ENCODE peak calls at places on chromosomes 11 and 22, in six cellular contexts. One of them, this sample, is unnamed.

GRCh38 chr11:71140206-71140919 is 112.0 kb downstream of the SHANK2 start:
- DNase-seq in stimulated activated CD4-positive, alpha-beta T cell treated with anti-CD3 and anti-CD28 coated beads, Interleukin-1b, Interleukin-23, amount 100 ng/mL, for 24 hours: no peak
- DNase-seq in HuH-7: no peak
- DNase-seq in NCI-H1048: no peak
- DNase-seq in NCI-H460: no peak
- DNase-seq in NCI-H748 treated with DMSO at 0.1 percent for 48 hours: no peak
- DNase-seq in this sample: no peak

GRCh38 chr11:16359369-16359768 is 3.0 kb upstream of the SOX6 start:
- DNase-seq in HuH-7: no peak
- DNase-seq in NCI-H1048: no peak
- DNase-seq in stimulated activated CD4-positive, alpha-beta T cell treated with anti-CD3 and anti-CD28 coated beads, Interleukin-1b, Interleukin-23, amount 100 ng/mL, for 24 hours: no peak
- DNase-seq in NCI-H748 treated with DMSO at 0.1 percent for 48 hours: no peak
- DNase-seq in NCI-H460: no peak
- DNase-seq in this sample: no peak

GRCh38 chr11:88813233-88813915 is 252.4 kb downstream of the GRM5 start:
- DNase-seq in stimulated activated CD4-positive, alpha-beta T cell treated with anti-CD3 and anti-CD28 coated beads, Interleukin-1b, Interleukin-23, amount 100 ng/mL, for 24 hours: no peak
- DNase-seq in HuH-7: no peak
- DNase-seq in NCI-H748 treated with DMSO at 0.1 percent for 48 hours: no peak
- DNase-seq in NCI-H1048: no peak
- DNase-seq in NCI-H460: no peak
- DNase-seq in this sample: no peak

GRCh38 chr11:59199546-59200420 is 12.9 kb downstream of the MPEG1 start:
- DNase-seq in NCI-H460: no peak
- DNase-seq in NCI-H748 treated with DMSO at 0.1 percent for 48 hours: no peak
- DNase-seq in stimulated activated CD4-positive, alpha-beta T cell treated with anti-CD3 and anti-CD28 coated beads, Interleukin-1b, Interleukin-23, amount 100 ng/mL, for 24 hours: no peak
- DNase-seq in HuH-7: no peak
- DNase-seq in NCI-H1048: no peak
- DNase-seq in this sample: peak; percentile 63

GRCh38 chr11:35116245-35116644 is 22.7 kb upstream of the CD44 start:
- DNase-seq in NCI-H748 treated with DMSO at 0.1 percent for 48 hours: no peak
- DNase-seq in NCI-H1048: no peak
- DNase-seq in NCI-H460: no peak
- DNase-seq in HuH-7: no peak
- DNase-seq in stimulated activated CD4-positive, alpha-beta T cell treated with anti-CD3 and anti-CD28 coated beads, Interleukin-1b, Interleukin-23, amount 100 ng/mL, for 24 hours: no peak
- DNase-seq in this sample: no peak

GRCh38 chr11:13784441-13784840 is 116.0 kb downstream of the FAR1 start:
- DNase-seq in NCI-H1048: no peak
- DNase-seq in NCI-H460: no peak
- DNase-seq in stimulated activated CD4-positive, alpha-beta T cell treated with anti-CD3 and anti-CD28 coated beads, Interleukin-1b, Interleukin-23, amount 100 ng/mL, for 24 hours: no peak
- DNase-seq in NCI-H748 treated with DMSO at 0.1 percent for 48 hours: no peak
- DNase-seq in HuH-7: no peak
- DNase-seq in this sample: no peak

GRCh38 chr22:43996170-43996980 is 27.7 kb upstream of the PARVB start:
- DNase-seq in stimulated activated CD4-positive, alpha-beta T cell treated with anti-CD3 and anti-CD28 coated beads, Interleukin-1b, Interleukin-23, amount 100 ng/mL, for 24 hours: peak; percentile 48
- DNase-seq in NCI-H460: no peak
- DNase-seq in NCI-H1048: no peak
- DNase-seq in NCI-H748 treated with DMSO at 0.1 percent for 48 hours: no peak
- DNase-seq in HuH-7: no peak
- DNase-seq in this sample: peak; percentile 81

GRCh38 chr11:110168404-110168803 is 75.2 kb downstream of the ZC3H12C start:
- DNase-seq in NCI-H1048: no peak
- DNase-seq in NCI-H748 treated with DMSO at 0.1 percent for 48 hours: no peak
- DNase-seq in HuH-7: no peak
- DNase-seq in NCI-H460: no peak
- DNase-seq in stimulated activated CD4-positive, alpha-beta T cell treated with anti-CD3 and anti-CD28 coated beads, Interleukin-1b, Interleukin-23, amount 100 ng/mL, for 24 hours: no peak
- DNase-seq in this sample: no peak

GRCh38 chr11:2533642-2534115 is 88.9 kb downstream of the KCNQ1 start:
- DNase-seq in NCI-H748 treated with DMSO at 0.1 percent for 48 hours: no peak
- DNase-seq in stimulated activated CD4-positive, alpha-beta T cell treated with anti-CD3 and anti-CD28 coated beads, Interleukin-1b, Interleukin-23, amount 100 ng/mL, for 24 hours: no peak
- DNase-seq in NCI-H460: no peak
- DNase-seq in NCI-H1048: no peak
- DNase-seq in HuH-7: peak; percentile 40
- DNase-seq in this sample: peak; percentile 84

This sample was measured in aorta.